ENCODE peak calls at places on chromosomes 11 and 22, in four cellular contexts. R is IMR-90, D is H1, O is neuronal stem cell. I is an unnamed sample. For H3K79me1, the result is how much of the 10 kb centered on the place peaks cover.

GRCh38 chr11:108647701-108648527 is 17.0 kb upstream of the DDX10 start:
- DNase-seq in R (peak), D (peak), O (peak), I (peak)

GRCh38 chr22:43014062-43014875 is 680 bp downstream of the PACSIN2 start:
- DNase-seq in O (peak), D (peak), R (no peak), I (peak)

GRCh38 chr11:78332872-78333271 is 84.7 kb downstream of the GAB2 start:
- DNase-seq in R (no peak), O (no peak), D (no peak), I (no peak)

GRCh38 chr11:69691449-69691848 is 12.4 kb downstream of the FGF19 start:
- DNase-seq in D (no peak), O (no peak), R (peak), I (no peak)

GRCh38 chr11:10490398-10491232 is 35.6 kb downstream of the AMPD3 start:
- DNase-seq in O (peak), R (peak), D (no peak), I (peak)

GRCh38 chr11:44028816-44029506 is 18.8 kb upstream of the ACCSL start:
- DNase-seq in R (no peak), D (peak), O (no peak), I (no peak)

GRCh38 chr11:116693206-116694016 is 79.4 kb downstream of the BUD13 start:
- DNase-seq in R (no peak), O (no peak), D (peak), I (no peak)

GRCh38 chr11:86524603-86525352 is 147.6 kb downstream of the ME3 start:
- DNase-seq in R (peak), D (no peak), O (no peak), I (peak)

GRCh38 chr22:30610299-30610698 is 3.3 kb downstream of the TCN2 start:
- DNase-seq in R (no peak), O (no peak), D (no peak), I (no peak)

GRCh38 chr11:126233391-126233790 is 21.8 kb downstream of the FAM118B start:
- DNase-seq in O (no peak), D (no peak), R (peak), I (peak)

GRCh38 chr11:2270322-2271076 is at the start of gene ASCL2:
- DNase-seq in O (no peak), R (no peak), D (no peak), I (no peak)

GRCh38 chr22:42720263-42721044 is at the start of gene A4GALT:
- DNase-seq in D (peak), R (no peak), O (no peak), I (no peak)

GRCh38 chr11:20134991-20135736 is 25.1 kb downstream of the DBX1 start:
- DNase-seq in D (no peak), O (no peak), R (no peak), I (no peak)

GRCh38 chr11:19676508-19677379 is 35.9 kb upstream of the NAV2 start:
- DNase-seq in R (no peak), D (no peak), O (no peak), I (no peak)

GRCh38 chr22:19717691-19718254 is 3.5 kb downstream of the SEPTIN5 start:
- DNase-seq in D (peak), O (no peak), R (peak), I (peak)

GRCh38 chr11:129655247-129655832 is 160.3 kb upstream of the TMEM45B start:
- DNase-seq in R (no peak), D (no peak), O (no peak), I (no peak)

GRCh38 chr22:19910180-19910744 is 31.3 kb upstream of the COMT start:
- DNase-seq in O (no peak), R (no peak), D (no peak), I (no peak)

GRCh38 chr11:10581481-10582019 is 13.1 kb upstream of the LYVE1 start:
- DNase-seq in D (no peak), O (no peak), R (peak), I (peak)

GRCh38 chr11:119800619-119801018 is 71.6 kb upstream of the NECTIN1 start:
- DNase-seq in D (no peak), O (no peak), R (no peak), I (no peak)

GRCh38 chr11:1479678-1480118 is 6.9 kb downstream of the MOB2 start:
- DNase-seq in D (no peak), O (no peak), R (no peak), I (no peak)

GRCh38 chr11:96307748-96308133 is 35.3 kb downstream of the MAML2 start:
- DNase-seq in O (no peak), R (peak), D (no peak), I (peak)

GRCh38 chr11:104761511-104761910 is 136.7 kb downstream of the CASP12 start:
- DNase-seq in R (no peak), O (no peak), D (no peak), I (no peak)

GRCh38 chr11:16301462-16301861 is 54.9 kb downstream of the SOX6 start:
- DNase-seq in R (no peak), O (no peak), D (no peak), I (no peak)

GRCh38 chr11:1202776-1203504 is 19.9 kb upstream of the MUC5B start:
- DNase-seq in R (peak), O (peak), D (peak), I (peak)

GRCh38 chr11:2214527-2215229 is 43.1 kb upstream of the TH start:
- DNase-seq in D (no peak), R (no peak), O (no peak), I (no peak)

GRCh38 chr11:76759092-76759491 is 24.1 kb upstream of the TSKU start:
- DNase-seq in O (no peak), D (no peak), R (no peak), I (no peak)

GRCh38 chr11:46914363-46914762 is 4.0 kb downstream of the LRP4 start:
- DNase-seq in O (no peak), D (no peak), R (peak), I (peak)

GRCh38 chr11:9760180-9760550 is 96.3 kb downstream of the SWAP70 start:
- DNase-seq in O (no peak), R (peak), D (no peak), I (peak)

GRCh38 chr22:42700901-42701300 is 19.8 kb downstream of the A4GALT start:
- DNase-seq in R (no peak), O (no peak), D (no peak), I (no peak)

GRCh38 chr22:44037519-44038370 is 13.6 kb downstream of the PARVB start:
- DNase-seq in O (no peak), R (peak), D (no peak), I (peak)

GRCh38 chr11:77093056-77093891 is 9.4 kb upstream of the OMP start:
- DNase-seq in D (no peak), O (no peak), R (no peak), I (no peak)

GRCh38 chr11:67054851-67055523 is 1.7 kb upstream of the RHOD start:
- DNase-seq in R (peak), D (no peak), O (no peak), I (peak)

GRCh38 chr11:26621147-26621546 is 49.1 kb upstream of the MUC15 start:
- DNase-seq in R (peak), D (no peak), O (no peak), I (peak)

GRCh38 chr11:76577921-76578654 is 92.5 kb downstream of the LRRC32 start:
- DNase-seq in R (no peak), D (no peak), O (no peak), I (no peak)

GRCh38 chr22:42752912-42753311 is 32.2 kb upstream of the A4GALT start:
- DNase-seq in O (no peak), D (no peak), R (no peak), I (no peak)

GRCh38 chr22:23519442-23520177 is 60.5 kb downstream of the IGLL1 start:
- DNase-seq in D (no peak), R (no peak), O (no peak), I (no peak)
- H3K79me1 ChIP-seq in D (under half), R (under half), O (under half), I (under half)

DNA sequence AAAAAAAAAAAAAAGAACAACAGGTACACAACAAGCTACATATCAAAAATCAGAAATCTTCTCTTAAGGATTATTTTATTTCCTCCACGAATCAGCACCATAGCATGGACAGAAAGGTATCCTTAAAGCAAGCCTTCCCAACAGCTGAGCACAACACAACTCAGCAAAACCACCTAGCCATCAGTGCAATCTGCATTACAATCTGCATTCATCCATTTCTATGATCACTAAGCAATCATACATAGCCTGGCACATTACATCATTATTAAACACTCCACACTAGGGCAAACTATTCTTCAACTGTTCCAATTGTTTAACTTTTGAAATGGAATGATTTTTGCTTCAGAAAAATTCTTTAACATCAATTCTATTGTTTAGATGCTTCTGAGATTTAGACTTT is 29.0 kb downstream of the MRTFA start:
- DNase-seq in R (no peak), D (no peak), O (no peak), I (no peak)
- H3K4ac ChIP-seq in R (no peak), D (no peak), O (no peak), I (no peak)

DNA sequence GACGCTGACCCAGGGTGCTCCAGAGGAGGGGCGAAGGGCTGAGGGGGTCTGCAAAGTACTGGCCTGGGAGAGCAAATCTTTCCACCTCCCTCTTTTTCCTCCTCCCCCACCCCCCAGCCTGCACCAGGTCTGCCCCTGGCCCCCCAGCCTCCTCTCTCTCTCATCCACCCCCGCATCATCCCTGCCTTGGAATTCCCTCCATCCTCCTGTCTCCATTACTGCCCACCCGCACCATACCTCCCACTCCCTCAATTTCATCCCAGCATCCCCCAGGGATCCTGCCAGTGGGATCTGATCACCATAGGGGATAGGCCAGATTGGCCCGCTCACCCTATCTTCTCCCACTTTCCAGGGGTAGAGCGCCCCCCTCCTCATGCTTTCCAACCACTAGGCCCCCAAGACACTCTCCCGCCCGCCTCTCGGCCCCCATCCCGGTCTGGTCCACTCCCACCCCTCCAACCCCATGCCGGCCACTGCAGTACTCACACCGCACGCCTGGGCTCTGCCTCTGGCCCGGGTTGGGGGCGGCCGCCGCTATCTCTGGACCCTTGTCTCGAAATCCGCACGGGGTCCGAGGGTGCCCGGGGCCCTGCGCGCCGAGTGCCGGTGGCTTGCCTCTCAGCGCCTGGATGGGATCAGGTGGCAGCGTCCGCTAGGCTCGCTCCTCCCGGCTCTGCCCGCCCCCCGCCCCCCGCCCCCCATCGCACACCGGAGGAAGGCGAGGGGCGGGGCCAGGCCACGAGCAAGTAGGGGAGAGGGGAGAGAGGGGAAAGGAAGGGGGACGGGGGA is at the start of gene GAL3ST3:
- DNase-seq in D (peak), O (peak), R (no peak), I (no peak)
- H4K8ac ChIP-seq in D (peak), O (peak), R (no peak), I (peak)

GRCh38 chr22:39173787-39174497 is 21.5 kb upstream of the CBX7 start:
- DNase-seq in O (no peak), D (no peak), R (no peak), I (no peak)
- H3K79me1 ChIP-seq in O (under half), D (under half), R (under half), I (under half)

DNA sequence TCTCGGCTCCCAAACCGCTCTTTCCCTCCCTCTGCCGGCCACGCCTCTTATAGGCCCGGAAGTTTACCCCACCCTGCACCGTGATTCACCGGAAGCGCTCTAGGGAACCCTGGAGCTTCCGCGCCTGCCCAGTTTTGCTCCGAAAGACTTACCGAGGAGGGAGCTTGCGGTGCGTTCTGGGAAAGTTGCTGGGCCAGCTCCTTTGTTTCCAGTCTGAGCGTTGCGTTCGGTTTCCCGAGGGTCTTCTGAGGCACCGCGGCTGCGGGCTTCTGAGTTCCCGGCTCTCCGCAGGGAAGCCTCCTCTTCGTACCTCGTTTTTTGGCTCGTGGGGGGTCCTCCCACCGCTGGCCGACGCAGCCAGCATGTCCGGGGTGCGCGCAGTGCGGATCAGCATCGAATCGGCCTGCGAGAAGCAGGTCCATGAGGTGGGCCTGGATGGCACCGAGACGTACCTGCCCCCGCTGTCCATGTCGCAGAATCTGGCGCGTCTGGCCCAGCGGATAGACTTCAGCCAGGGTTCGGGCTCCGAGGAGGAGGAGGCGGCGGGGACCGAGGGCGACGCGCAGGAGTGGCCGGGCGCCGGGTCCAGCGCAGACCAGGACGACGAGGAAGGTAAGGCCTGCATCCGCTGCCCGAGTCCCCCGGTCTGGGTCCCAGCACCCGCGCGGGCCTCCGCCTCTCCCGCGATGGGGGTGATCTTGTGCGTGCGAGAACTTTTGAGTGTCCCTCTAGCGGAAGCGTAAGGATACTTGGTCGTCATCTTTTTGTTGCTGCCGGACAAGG is at the start of gene MED17:
- DNase-seq in D (peak), O (peak), R (peak), I (peak)
- H3K4ac ChIP-seq in D (peak), O (peak), R (peak), I (peak)

GRCh38 chr11:23727821-23728220 is 769.0 kb upstream of the LUZP2 start:
- DNase-seq in O (no peak), D (no peak), R (peak), I (peak)

GRCh38 chr11:23730307-23730998 is 766.4 kb upstream of the LUZP2 start:
- DNase-seq in D (no peak), O (no peak), R (no peak), I (no peak)

GRCh38 chr11:23729088-23729487 is 767.8 kb upstream of the LUZP2 start:
- DNase-seq in D (no peak), R (no peak), O (peak), I (no peak)

DNA sequence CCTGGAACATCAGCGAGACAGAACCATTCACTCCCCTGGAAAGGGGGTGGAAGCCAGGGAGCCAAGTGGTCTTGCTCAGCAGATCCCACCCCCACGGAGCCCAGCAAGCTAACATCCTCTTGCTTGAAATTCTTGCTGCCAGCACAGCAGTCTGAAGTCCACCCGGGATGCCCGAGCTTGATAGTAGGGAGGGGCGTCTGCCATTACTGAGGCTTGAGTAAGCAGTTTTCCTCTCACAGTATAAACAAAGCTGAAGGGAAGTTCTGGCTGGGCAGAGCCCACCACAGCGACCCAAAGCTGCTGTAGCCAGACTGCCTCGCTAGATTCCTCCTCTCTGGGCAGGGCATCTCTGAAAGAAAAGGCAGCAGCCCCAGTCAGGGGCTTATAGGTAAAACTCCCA is 764.8 kb upstream of the LUZP2 start:
- DNase-seq in O (no peak), D (no peak), R (peak), I (peak)
- H4K8ac ChIP-seq in O (no peak), D (no peak), R (peak), I (peak)

GRCh38 chr11:72721689-72722049 is 30.5 kb downstream of the ARAP1 start:
- DNase-seq in O (no peak), D (no peak), R (no peak), I (no peak)

GRCh38 chr11:72720806-72721205 is 31.4 kb downstream of the ARAP1 start:
- DNase-seq in O (no peak), R (no peak), D (no peak), I (no peak)

GRCh38 chr11:72720047-72720446 is 32.2 kb downstream of the ARAP1 start:
- DNase-seq in O (no peak), D (no peak), R (no peak), I (no peak)

GRCh38 chr11:72722050-72722748 is 30.0 kb downstream of the ARAP1 start:
- DNase-seq in R (peak), O (peak), D (peak), I (peak)

DNA sequence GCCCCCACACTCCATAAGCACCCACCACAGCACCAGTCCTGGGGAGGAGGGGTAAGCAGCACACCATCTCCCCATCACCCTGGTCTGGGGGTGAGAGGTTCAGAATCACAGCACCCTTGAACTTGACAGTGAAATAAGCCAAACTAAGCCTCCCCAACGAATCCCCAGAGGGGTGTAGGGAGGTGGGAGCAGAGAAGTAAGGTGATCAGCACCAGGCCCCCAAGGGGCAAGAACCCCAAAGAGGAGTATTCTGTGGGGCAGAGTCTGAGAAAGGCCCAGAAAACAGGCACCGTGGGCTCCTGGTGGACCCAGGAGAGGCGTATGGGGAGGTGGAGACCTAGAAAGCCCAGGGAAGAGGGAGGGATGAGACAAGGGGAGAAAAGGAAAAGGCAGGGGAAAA is 30.9 kb downstream of the ARAP1 start:
- DNase-seq in R (no peak), O (no peak), D (no peak), I (no peak)
- H3K79me1 ChIP-seq in R (half or more), O (under half), D (under half), I (under half)

I was measured in mesenchymal stem cell.